ENCODE peak calls at places on chromosomes 3 and 15, in seven cellular contexts. B is fibroblast of the aortic adventitia, W is GM12878, Q is epithelial cell of esophagus, Z is WTC11, U is left ventricle myocardium inferior, S is AG09319. D is an unnamed sample.

GRCh38 chr3:75978686-75979085 is 193.3 kb upstream of the ZNF717 start:
- DNase-seq in B (no peak), W (no peak), Q (no peak), Z (no peak), U (no peak), S (no peak), D (no peak)

GRCh38 chr3:150140614-150141321 is 170.1 kb upstream of the PFN2 start:
- DNase-seq in B (no peak), W (no peak), Q (no peak), Z (no peak), U (no peak), S (no peak), D (no peak)

GRCh38 chr15:38072507-38073277 is 138.3 kb downstream of the TMCO5A start:
- DNase-seq in B (peak), W (no peak), Q (peak), Z (peak), U (peak), S (peak), D (no peak)

GRCh38 chr3:143331336-143331735 is 211.8 kb downstream of the CHST2 start:
- DNase-seq in B (no peak), W (no peak), Q (no peak), Z (no peak), U (no peak), S (no peak), D (no peak)

GRCh38 chr15:89068325-89068784 is 19.9 kb upstream of the ABHD2 start:
- DNase-seq in B (peak), W (peak), Q (peak), Z (no peak), U (no peak), S (peak), D (no peak)

GRCh38 chr3:29164825-29165224 is 116.0 kb upstream of the RBMS3 start:
- DNase-seq in B (no peak), W (no peak), Q (no peak), Z (no peak), U (no peak), S (no peak), D (no peak)

GRCh38 chr3:23495507-23495906 is 292.4 kb downstream of the UBE2E2 start:
- DNase-seq in B (peak), W (no peak), Q (peak), Z (no peak), U (no peak), S (no peak), D (no peak)

GRCh38 chr15:31365032-31365654 is 38.5 kb downstream of the KLF13 start:
- DNase-seq in B (no peak), W (no peak), Q (no peak), Z (no peak), U (peak), S (no peak), D (no peak)

GRCh38 chr15:45114076-45114750 is at the start of the genes DUOX2 and DUOXA2:
- DNase-seq in B (no peak), W (no peak), Q (no peak), Z (peak), U (no peak), S (no peak), D (no peak)

GRCh38 chr3:9866639-9867038 is 13.4 kb downstream of the CIDEC start:
- DNase-seq in B (peak), W (no peak), Q (peak), Z (no peak), U (no peak), S (no peak), D (no peak)

GRCh38 chr15:64222573-64223361 is 59.9 kb upstream of the PPIB start:
- DNase-seq in B (no peak), W (no peak), Q (peak), Z (no peak), U (no peak), S (no peak), D (no peak)

GRCh38 chr3:101689291-101689690 is 2.8 kb upstream of the RPL24 start:
- DNase-seq in B (no peak), W (no peak), Q (no peak), Z (no peak), U (no peak), S (no peak), D (no peak)

GRCh38 chr3:9399746-9400145 is 2.3 kb downstream of the SETD5 start:
- DNase-seq in B (peak), W (no peak), Q (peak), Z (peak), U (peak), S (peak), D (no peak)

GRCh38 chr15:60017538-60018199 is 13.6 kb downstream of the FOXB1 start:
- DNase-seq in B (peak), W (no peak), Q (peak), Z (no peak), U (no peak), S (no peak), D (no peak)

GRCh38 chr15:69031013-69032001 is 16.8 kb downstream of the NOX5 start:
- DNase-seq in B (no peak), W (no peak), Q (peak), Z (peak), U (peak), S (no peak), D (peak)

GRCh38 chr3:124497487-124497886 is 232.8 kb upstream of the UMPS start:
- DNase-seq in B (no peak), W (no peak), Q (no peak), Z (no peak), U (no peak), S (no peak), D (no peak)

GRCh38 chr3:17444865-17445264 is 297.6 kb downstream of the TBC1D5 start:
- DNase-seq in B (no peak), W (no peak), Q (no peak), Z (no peak), U (no peak), S (no peak), D (no peak)

GRCh38 chr3:17088602-17089313 is 204.0 kb downstream of the PLCL2 start:
- DNase-seq in B (no peak), W (no peak), Q (no peak), Z (no peak), U (no peak), S (no peak), D (no peak)

GRCh38 chr15:64774556-64775523 is 549 bp downstream of the RBPMS2 start:
- DNase-seq in B (no peak), W (no peak), Q (no peak), Z (peak), U (peak), S (no peak), D (no peak)

GRCh38 chr15:48955967-48956366 is 7.8 kb downstream of the SHC4 start:
- DNase-seq in B (no peak), W (no peak), Q (no peak), Z (no peak), U (no peak), S (no peak), D (no peak)

GRCh38 chr3:193010191-193010590 is 92.5 kb upstream of the MB21D2 start:
- DNase-seq in B (peak), W (no peak), Q (no peak), Z (no peak), U (peak), S (no peak), D (no peak)

GRCh38 chr15:99384992-99385669 is 133.8 kb downstream of the LRRC28 start:
- DNase-seq in B (peak), W (no peak), Q (no peak), Z (peak), U (no peak), S (no peak), D (no peak)

GRCh38 chr3:108642526-108642925 is 53.0 kb downstream of the DZIP3 start:
- DNase-seq in B (no peak), W (no peak), Q (no peak), Z (no peak), U (no peak), S (no peak), D (no peak)

GRCh38 chr3:70264122-70264780 is 48.2 kb downstream of the MDFIC2 start:
- DNase-seq in B (peak), W (no peak), Q (peak), Z (no peak), U (no peak), S (no peak), D (no peak)

GRCh38 chr3:166829896-166830295 is 550.2 kb downstream of the ZBBX start:
- DNase-seq in B (no peak), W (no peak), Q (peak), Z (no peak), U (no peak), S (no peak), D (no peak)

GRCh38 chr3:193780810-193781472 is 187.9 kb downstream of the OPA1 start:
- DNase-seq in B (peak), W (no peak), Q (peak), Z (peak), U (peak), S (peak), D (peak)

GRCh38 chr15:45439521-45439931 is 61.2 kb upstream of the GATM start:
- DNase-seq in B (no peak), W (no peak), Q (no peak), Z (no peak), U (no peak), S (no peak), D (no peak)

GRCh38 chr3:50219285-50219684 is 14.2 kb downstream of the SLC38A3 start:
- DNase-seq in B (no peak), W (no peak), Q (no peak), Z (no peak), U (no peak), S (no peak), D (no peak)

GRCh38 chr15:48800811-48801460 is 9.9 kb downstream of the CEP152 start:
- DNase-seq in B (peak), W (no peak), Q (peak), Z (no peak), U (no peak), S (no peak), D (no peak)

GRCh38 chr3:30855390-30855789 is 39.1 kb downstream of the GADL1 start:
- DNase-seq in B (no peak), W (no peak), Q (peak), Z (no peak), U (no peak), S (no peak), D (no peak)

GRCh38 chr15:33545866-33546265 is 235.1 kb downstream of the RYR3 start:
- DNase-seq in B (no peak), W (no peak), Q (no peak), Z (no peak), U (no peak), S (no peak), D (no peak)

GRCh38 chr3:44932271-44932670 is 43.7 kb downstream of the ZDHHC3 start:
- DNase-seq in B (no peak), W (no peak), Q (no peak), Z (no peak), U (no peak), S (no peak), D (no peak)

GRCh38 chr3:140298569-140299070 is 363.6 kb downstream of the CLSTN2 start:
- DNase-seq in B (no peak), W (no peak), Q (no peak), Z (peak), U (no peak), S (no peak), D (no peak)

GRCh38 chr15:70045045-70045444 is 52.7 kb downstream of the TLE3 start:
- DNase-seq in B (peak), W (no peak), Q (peak), Z (no peak), U (no peak), S (no peak), D (no peak)

GRCh38 chr15:64847016-64847415 is 5.3 kb downstream of the PLEKHO2 start:
- DNase-seq in B (no peak), W (no peak), Q (peak), Z (no peak), U (no peak), S (no peak), D (no peak)

GRCh38 chr3:47485812-47486211 is 10.1 kb upstream of the SCAP start:
- DNase-seq in B (no peak), W (no peak), Q (no peak), Z (no peak), U (no peak), S (no peak), D (no peak)

GRCh38 chr15:98035134-98035533 is 74.6 kb downstream of the ARRDC4 start:
- DNase-seq in B (no peak), W (no peak), Q (peak), Z (no peak), U (no peak), S (no peak), D (no peak)

GRCh38 chr3:78337801-78338211 is 1297.9 kb downstream of the ROBO2 start:
- DNase-seq in B (no peak), W (no peak), Q (no peak), Z (no peak), U (no peak), S (peak), D (no peak)

GRCh38 chr3:125644036-125645025 is 49.0 kb upstream of the OSBPL11 start:
- DNase-seq in B (peak), W (no peak), Q (no peak), Z (no peak), U (peak), S (peak), D (no peak)

GRCh38 chr3:125641901-125642300 is 46.6 kb upstream of the OSBPL11 start:
- DNase-seq in B (peak), W (no peak), Q (peak), Z (no peak), U (no peak), S (no peak), D (no peak)

GRCh38 chr3:125645613-125646012 is 50.3 kb upstream of the OSBPL11 start:
- DNase-seq in B (no peak), W (no peak), Q (no peak), Z (no peak), U (no peak), S (no peak), D (no peak)

GRCh38 chr3:125647318-125648014 is 52.2 kb upstream of the OSBPL11 start:
- DNase-seq in B (no peak), W (no peak), Q (peak), Z (no peak), U (no peak), S (no peak), D (no peak)

DNA sequence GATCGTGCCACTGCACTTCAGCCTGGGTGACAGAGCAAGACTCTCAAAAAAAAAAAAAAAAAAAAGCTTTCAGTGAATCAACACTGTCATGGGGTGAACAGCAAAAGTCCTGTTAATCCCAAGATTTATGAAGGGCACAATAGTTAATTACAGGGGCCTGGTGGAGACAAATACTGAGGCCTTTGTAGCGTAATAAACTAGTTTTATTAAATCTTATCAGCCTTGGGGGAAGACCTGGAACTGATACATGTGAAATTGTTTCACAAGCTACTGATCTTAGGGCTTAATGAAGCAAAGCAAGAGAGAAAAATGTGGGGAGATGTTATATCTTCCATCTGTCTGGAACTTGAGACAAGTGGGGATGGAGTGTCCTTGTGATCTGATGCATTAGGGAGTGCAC is 47.8 kb upstream of the OSBPL11 start:
- DNase-seq in B (no peak), W (no peak), Q (no peak), Z (no peak), U (no peak), S (no peak), D (no peak)
- TF ChIP-seq CTCF in B (no peak), W (no peak), Q (no peak), Z (no peak), U (no peak), S (no peak), D (no peak)

DNA sequence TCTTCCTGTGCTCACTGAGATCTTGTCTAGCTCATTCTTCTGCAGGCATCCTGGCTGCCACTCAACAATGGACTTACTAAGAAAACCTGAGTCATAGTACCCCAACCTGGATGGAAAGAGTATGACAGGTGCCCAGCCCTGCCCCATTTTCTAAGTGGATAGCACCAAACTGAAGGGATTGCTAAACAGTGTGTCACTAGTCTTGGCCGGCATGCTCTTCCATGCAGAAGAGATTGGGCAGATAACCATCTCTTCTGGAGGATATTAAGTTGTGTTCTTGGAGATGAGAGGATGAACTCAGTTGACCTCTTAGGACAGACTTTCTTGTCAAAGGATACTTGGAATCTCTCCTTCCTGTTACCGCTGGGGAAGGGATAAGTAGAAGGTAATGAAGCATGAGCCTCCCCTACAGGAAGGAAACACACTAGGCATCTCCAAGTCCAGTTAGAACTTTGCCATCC is 797.5 kb downstream of the AGBL1 start:
- DNase-seq in B (no peak), W (no peak), Q (peak), Z (no peak), U (no peak), S (no peak), D (no peak)
- TF ChIP-seq CTCF in B (no peak), W (no peak), Q (no peak), Z (no peak), U (no peak), S (no peak), D (no peak)

GRCh38 chr3:144341461-144341860 is 369.8 kb downstream of the DIPK2A start:
- DNase-seq in B (no peak), W (no peak), Q (no peak), Z (no peak), U (no peak), S (no peak), D (no peak)
- TF ChIP-seq CTCF in B (no peak), W (no peak), Q (no peak), Z (no peak), U (no peak), S (no peak), D (no peak)

DNA sequence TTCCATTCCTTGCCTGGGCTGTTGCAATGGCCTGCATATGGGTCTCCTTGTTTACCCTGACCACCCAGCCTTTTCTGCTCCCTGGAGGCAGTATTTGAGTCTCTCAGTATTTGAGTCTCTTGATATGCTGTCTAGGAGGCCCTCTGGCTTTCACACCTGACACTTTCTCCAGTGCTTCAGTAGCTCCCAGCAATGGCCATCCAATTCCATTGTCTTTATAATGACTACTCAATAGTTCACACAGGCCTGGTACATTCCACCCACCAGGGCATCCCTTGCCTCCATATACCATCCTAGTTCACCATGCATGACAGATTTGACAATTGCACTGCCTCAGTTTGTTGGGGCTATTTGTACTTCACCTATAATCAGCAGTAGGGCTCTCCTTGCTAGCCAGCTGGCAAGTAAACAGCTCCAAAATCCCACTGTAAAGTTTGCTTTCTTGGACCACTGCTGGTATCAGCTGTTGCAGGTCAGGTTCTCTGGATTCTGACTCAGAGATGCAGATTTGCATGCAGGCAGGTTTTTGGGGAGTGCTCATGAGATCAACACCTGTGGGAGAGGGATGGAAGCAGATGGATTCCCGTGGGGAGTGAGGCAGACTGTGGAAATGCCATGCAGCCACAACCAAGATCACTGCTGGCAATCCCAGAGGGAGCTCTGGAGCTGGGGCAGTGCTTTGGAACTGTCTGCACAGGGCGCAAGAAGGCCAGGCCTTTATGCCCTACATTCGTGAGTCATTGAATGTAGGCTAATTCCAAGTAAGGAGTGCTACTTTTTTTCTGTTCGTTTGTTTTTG is 19.1 kb upstream of the XIRP1 start:
- DNase-seq in B (no peak), W (no peak), Q (no peak), Z (no peak), U (no peak), S (no peak), D (no peak)
- TF ChIP-seq CTCF in B (no peak), W (no peak), Q (no peak), Z (no peak), U (no peak), S (no peak), D (no peak)

DNA sequence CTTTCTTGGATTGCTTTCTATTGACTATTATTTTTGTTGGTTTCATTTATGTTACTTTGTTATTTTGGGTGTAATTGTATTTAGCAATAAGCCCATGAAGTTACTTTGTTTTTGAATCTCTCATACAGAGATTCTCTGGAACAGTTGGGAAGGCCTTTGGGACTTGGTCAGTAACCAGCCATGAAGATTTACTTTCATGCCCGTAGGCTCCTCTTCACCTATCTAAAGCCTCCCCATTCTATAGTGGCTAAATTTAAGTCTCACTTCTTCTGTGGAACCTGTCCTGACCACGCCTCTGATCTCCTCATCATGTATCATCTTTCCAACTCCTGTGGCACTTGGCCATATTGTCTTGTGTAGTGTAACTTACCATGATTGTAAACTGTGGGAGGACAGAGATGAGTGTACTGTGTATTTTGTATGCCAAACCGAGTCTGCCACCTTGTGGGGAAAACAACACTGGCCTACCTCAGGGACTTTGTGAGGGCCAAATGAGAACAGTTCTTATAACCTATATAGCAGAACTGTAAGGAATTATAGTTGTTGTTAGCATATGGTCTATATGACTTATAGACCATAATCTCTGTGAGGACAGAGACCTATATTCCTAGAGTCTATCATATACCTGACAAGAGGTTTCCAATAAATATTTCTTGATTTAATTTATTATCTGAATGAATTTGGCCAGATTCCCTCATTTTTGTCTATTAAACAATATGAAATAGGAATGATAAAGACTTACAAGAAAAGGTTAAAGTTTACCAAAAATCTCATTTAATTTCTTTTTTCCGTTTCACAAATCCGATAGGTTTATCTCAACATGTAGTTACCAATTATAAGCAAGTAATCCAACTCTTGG is 75.0 kb downstream of the STARD9 start:
- DNase-seq in B (peak), W (peak), Q (peak), Z (peak), U (peak), S (peak), D (no peak)
- TF ChIP-seq CTCF in B (peak), W (peak), Q (peak), Z (peak), U (peak), S (peak), D (peak)

GRCh38 chr15:58933311-58934113 is at the start of gene SLTM:
- DNase-seq in B (peak), W (peak), Q (peak), Z (peak), U (peak), S (peak), D (peak)
- TF ChIP-seq CTCF in B (peak), W (peak), Q (peak), Z (no peak), U (peak), S (peak), D (no peak)

D was measured in D721Med.